ENCODE peak calls at places on chromosomes 2 and 18, in five cellular contexts. M, Q, J, T and Y are unnamed samples.

GRCh38 chr2:128270306-128271185 is 48.1 kb downstream of the HS6ST1 start:
- DNase-seq in M (no peak), Q (no peak), J (no peak), T (no peak), Y (no peak)

GRCh38 chr2:48114256-48114655 is 208.0 kb upstream of the FBXO11 start:
- DNase-seq in M (no peak), Q (no peak), J (no peak), T (no peak), Y (no peak)

GRCh38 chr2:9106338-9107167 is 100.1 kb upstream of the ASAP2 start:
- DNase-seq in M (peak; percentile 62), Q (no peak), J (no peak), T (no peak), Y (no peak)

GRCh38 chr2:113039675-113040074 is 13.0 kb downstream of the IL36B start:
- DNase-seq in M (no peak), Q (no peak), J (no peak), T (no peak), Y (no peak)

GRCh38 chr2:66872926-66873714 is 438.2 kb downstream of the MEIS1 start:
- DNase-seq in M (no peak), Q (no peak), J (no peak), T (no peak), Y (no peak)

GRCh38 chr2:8478133-8478793 is 203.6 kb upstream of the ID2 start:
- DNase-seq in M (no peak), Q (no peak), J (no peak), T (no peak), Y (no peak)

GRCh38 chr2:238920601-238921001 is 72.7 kb downstream of the TWIST2 start:
- DNase-seq in M (peak; percentile 15), Q (no peak), J (no peak), T (no peak), Y (no peak)

GRCh38 chr2:178295911-178296310 is 101.6 kb downstream of the OSBPL6 start:
- DNase-seq in M (no peak), Q (no peak), J (no peak), T (no peak), Y (no peak)

GRCh38 chr18:36405611-36406010 is 108.1 kb downstream of the FHOD3 start:
- DNase-seq in M (no peak), Q (no peak), J (no peak), T (no peak), Y (no peak)

GRCh38 chr2:209472386-209472832 is 48.6 kb downstream of the MAP2 start:
- DNase-seq in M (no peak), Q (peak; percentile 23), J (no peak), T (peak; percentile 17), Y (no peak)

GRCh38 chr2:128319773-128320608 is 1.3 kb upstream of the HS6ST1 start:
- DNase-seq in M (peak; percentile 20), Q (no peak), J (no peak), T (no peak), Y (peak; percentile 28)

GRCh38 chr2:185507703-185508102 is 230.9 kb upstream of the FSIP2 start:
- DNase-seq in M (no peak), Q (no peak), J (no peak), T (no peak), Y (no peak)

GRCh38 chr2:237876951-237877491 is 17.6 kb downstream of the RAMP1 start:
- DNase-seq in M (peak; percentile 23), Q (no peak), J (no peak), T (no peak), Y (no peak)

GRCh38 chr2:156147594-156148330 is 184.8 kb downstream of the NR4A2 start:
- DNase-seq in M (no peak), Q (peak; percentile 29), J (no peak), T (no peak), Y (no peak)

GRCh38 chr2:187874786-187875185 is 320.6 kb upstream of the TFPI start:
- DNase-seq in M (no peak), Q (no peak), J (no peak), T (no peak), Y (no peak)

GRCh38 chr2:108884629-108885028 is 98.1 kb downstream of the CCDC138 start:
- DNase-seq in M (no peak), Q (peak; percentile 42), J (no peak), T (peak; percentile 40), Y (no peak)

GRCh38 chr2:65128297-65129190 is 1.4 kb downstream of the RAB1A start:
- DNase-seq in M (peak; percentile 30), Q (no peak), J (no peak), T (no peak), Y (no peak)

GRCh38 chr2:160837416-160837815 is 322.8 kb upstream of the TANK start:
- DNase-seq in M (no peak), Q (no peak), J (no peak), T (no peak), Y (no peak)

GRCh38 chr18:58143391-58143790 is 99.4 kb downstream of the NEDD4L start:
- DNase-seq in M (no peak), Q (no peak), J (no peak), T (no peak), Y (no peak)

GRCh38 chr2:237686659-237687136 is 59.3 kb downstream of the LRRFIP1 start:
- DNase-seq in M (peak; percentile 67), Q (no peak), J (no peak), T (peak; percentile 56), Y (no peak)

GRCh38 chr18:47912794-47913594 is 17.5 kb downstream of the SMAD2 start:
- DNase-seq in M (no peak), Q (no peak), J (no peak), T (no peak), Y (no peak)

GRCh38 chr18:66724664-66725356 is 120.9 kb upstream of the CDH19 start:
- DNase-seq in M (no peak), Q (no peak), J (no peak), T (no peak), Y (peak; percentile 61)

GRCh38 chr2:94622113-94622618 is 249.1 kb upstream of the TEKT4 start:
- DNase-seq in M (no peak), Q (no peak), J (no peak), T (no peak), Y (no peak)

DNA sequence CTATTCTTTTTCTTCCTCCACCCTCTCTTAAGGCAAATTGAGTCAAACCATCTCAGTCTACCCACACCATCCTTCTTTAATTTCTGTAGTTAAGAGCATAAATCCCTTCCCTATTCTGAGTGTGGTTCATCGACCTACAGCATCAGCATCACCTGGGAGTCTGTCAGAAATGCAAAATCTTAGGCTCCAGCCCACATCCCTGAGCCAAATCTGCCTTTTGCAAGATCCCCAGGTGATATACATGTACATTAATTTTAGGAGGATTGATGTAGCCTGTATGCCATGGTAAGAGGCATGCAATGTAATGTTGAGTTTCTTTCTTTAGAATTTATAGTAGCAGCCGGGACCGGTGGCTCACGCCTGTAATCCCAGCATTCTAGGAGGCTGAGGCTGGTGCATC is 151.7 kb upstream of the TNP1 start:
- DNase-seq in M (no peak), Q (no peak), J (no peak), T (no peak), Y (no peak)
- H3K4me1 ChIP-seq in M (no peaks in the 10 kb centered on the region), Q (no peaks in the 10 kb centered on the region), J (no peaks in the 10 kb centered on the region), T (peaks cover 13% of the 10 kb centered on the region), Y (no peaks in the 10 kb centered on the region)

GRCh38 chr2:144596074-144596871 is 76.4 kb upstream of the ZEB2 start:
- DNase-seq in M (no peak), Q (peak; percentile 15), J (no peak), T (peak; percentile 17), Y (no peak)
- H3K4me3 ChIP-seq in M (no peak overlapping the region), Q (no peak overlapping the region), J (peak overlapping the region; percentile 14), T (no peak overlapping the region), Y (no peak overlapping the region)

GRCh38 chr2:26506279-26506678 is 28.4 kb upstream of the OTOF start:
- DNase-seq in M (no peak), Q (no peak), J (no peak), T (no peak), Y (no peak)
- H3K4me1 ChIP-seq in M (no peaks in the 10 kb centered on the region), Q (no peaks in the 10 kb centered on the region), J (no peaks in the 10 kb centered on the region), T (peaks cover 5% of the 10 kb centered on the region), Y (no peaks in the 10 kb centered on the region)

GRCh38 chr2:4018535-4018934 is 315.2 kb downstream of the DCDC2C start:
- DNase-seq in M (no peak), Q (no peak), J (no peak), T (no peak), Y (no peak)

GRCh38 chr2:4024561-4024960 is 321.2 kb downstream of the DCDC2C start:
- DNase-seq in M (no peak), Q (no peak), J (no peak), T (no peak), Y (no peak)

GRCh38 chr2:4020649-4021048 is 317.3 kb downstream of the DCDC2C start:
- DNase-seq in M (no peak), Q (no peak), J (no peak), T (no peak), Y (peak; percentile 20)

DNA sequence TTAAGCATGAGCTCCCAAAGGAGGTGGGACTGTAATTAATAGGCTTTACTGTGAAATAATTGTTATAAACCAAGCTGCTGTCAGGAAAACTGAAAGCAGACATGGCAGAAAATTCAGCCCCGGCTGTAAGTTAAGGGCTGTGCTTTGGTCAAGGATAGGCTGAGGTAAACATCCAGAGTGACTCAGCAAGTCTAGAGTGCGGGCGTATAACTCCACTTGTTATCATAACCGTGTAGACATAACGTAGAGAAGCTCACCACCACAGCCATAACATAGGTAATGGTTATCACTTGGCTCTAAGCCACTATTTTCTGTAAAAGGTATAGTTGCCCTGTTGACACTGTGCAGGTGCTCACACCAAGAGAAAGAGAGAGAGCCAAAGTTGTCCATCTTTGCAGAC is 316.8 kb downstream of the DCDC2C start:
- DNase-seq in M (no peak), Q (no peak), J (no peak), T (no peak), Y (no peak)
- H3K4me3 ChIP-seq in M (no peak overlapping the region), Q (no peak overlapping the region), J (no peak overlapping the region), T (no peak overlapping the region), Y (no peak overlapping the region)

DNA sequence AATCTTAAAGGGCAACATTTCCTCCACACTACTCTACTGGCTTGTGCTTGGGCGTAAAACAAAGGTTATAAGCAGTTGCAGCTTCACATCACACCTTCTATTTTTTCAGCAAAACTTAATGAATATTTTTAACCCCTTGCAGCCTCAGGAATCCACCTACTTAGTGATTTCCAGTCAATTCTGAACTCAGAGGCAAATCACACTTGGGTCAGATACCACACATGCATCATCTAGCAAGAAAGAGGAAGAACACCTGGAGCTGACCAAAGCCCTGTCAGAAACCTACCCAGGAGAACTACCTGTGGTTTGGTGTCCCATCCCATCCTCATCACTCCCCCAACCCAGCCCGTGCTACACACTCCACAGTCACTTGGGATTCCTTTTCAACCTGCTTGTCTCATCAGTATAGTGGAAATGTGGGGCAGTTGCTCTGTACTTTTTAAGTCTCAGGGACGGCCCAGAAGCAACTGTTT is 25.5 kb downstream of the PIAS2 start:
- DNase-seq in M (no peak), Q (no peak), J (peak; percentile 92), T (no peak), Y (no peak)
- H3K4me1 ChIP-seq in M (no peaks in the 10 kb centered on the region), Q (no peaks in the 10 kb centered on the region), J (peaks cover 32% of the 10 kb centered on the region), T (peaks cover 8% of the 10 kb centered on the region), Y (peaks cover 2% of the 10 kb centered on the region)

GRCh38 chr18:63683152-63683551 is 19.6 kb upstream of the SERPINB11 start:
- DNase-seq in M (no peak), Q (peak; percentile 14), J (no peak), T (peak; percentile 47), Y (no peak)
- H3K4me3 ChIP-seq in M (no peak overlapping the region), Q (no peak overlapping the region), J (no peak overlapping the region), T (no peak overlapping the region), Y (no peak overlapping the region)

GRCh38 chr2:10385501-10385900 is 62.6 kb downstream of the ODC1 start:
- DNase-seq in M (no peak), Q (no peak), J (no peak), T (no peak), Y (no peak)
- H3K4me1 ChIP-seq in M (peaks cover 15% of the 10 kb centered on the region), Q (no peaks in the 10 kb centered on the region), J (peaks cover 14% of the 10 kb centered on the region), T (peaks cover 16% of the 10 kb centered on the region), Y (peaks cover 2% of the 10 kb centered on the region)

GRCh38 chr2:45860136-45861106 is 208.9 kb downstream of the PRKCE start:
- DNase-seq in M (peak; percentile 72), Q (peak; percentile 68), J (no peak), T (peak; percentile 12), Y (peak; percentile 50)
- H3K4me3 ChIP-seq in M (peak overlapping the region; percentile 8), Q (no peak overlapping the region), J (peak overlapping the region; percentile 60), T (no peak overlapping the region), Y (no peak overlapping the region)